ENCODE peak calls at places on chromosomes 2 and 18, in four cellular contexts. O, Z, F and R are unnamed samples.

GRCh38 chr2:9091819-9092218 is 88.3 kb upstream of the MBOAT2 start:
- DNase-seq in O (no peak), Z (no peak), F (no peak), R (no peak)

GRCh38 chr18:57062841-57063240 is 84.0 kb upstream of the BOD1L2 start:
- DNase-seq in O (no peak), Z (no peak), F (no peak), R (no peak)

GRCh38 chr2:10278029-10278762 is 24.5 kb upstream of the HPCAL1 start:
- DNase-seq in O (peak; percentile 81), Z (no peak), F (peak; percentile 75), R (peak; percentile 87)

GRCh38 chr2:14944562-14945346 is 312.2 kb downstream of the LRATD1 start:
- DNase-seq in O (no peak), Z (no peak), F (no peak), R (no peak)

GRCh38 chr2:43123056-43123455 is 103.3 kb downstream of the ZFP36L2 start:
- DNase-seq in O (no peak), Z (no peak), F (no peak), R (peak; percentile 52)

GRCh38 chr2:231692847-231693246 is 15.5 kb upstream of the PTMA start:
- DNase-seq in O (peak; percentile 67), Z (no peak), F (peak; percentile 7), R (no peak)

GRCh38 chr18:63207154-63207790 is 112.3 kb downstream of the BCL2 start:
- DNase-seq in O (no peak), Z (no peak), F (no peak), R (no peak)

GRCh38 chr18:50231621-50232020 is 34.7 kb downstream of the CFAP53 start:
- DNase-seq in O (no peak), Z (no peak), F (no peak), R (no peak)

GRCh38 chr2:178452870-178453269 is 1.7 kb downstream of the PJVK start:
- DNase-seq in O (no peak), Z (no peak), F (no peak), R (no peak)

GRCh38 chr18:32714571-32715148 is 58.2 kb downstream of the KLHL14 start:
- DNase-seq in O (no peak), Z (peak; percentile 65), F (no peak), R (no peak)

GRCh38 chr18:60500960-60501359 is 128.4 kb upstream of the MC4R start:
- DNase-seq in O (no peak), Z (no peak), F (no peak), R (no peak)

GRCh38 chr2:224155371-224155770 is 116.3 kb upstream of the SERPINE2 start:
- DNase-seq in O (no peak), Z (no peak), F (no peak), R (no peak)

GRCh38 chr18:2570772-2571199 is 519 bp downstream of the METTL4 start:
- DNase-seq in O (peak; percentile 80), Z (no peak), F (peak; percentile 71), R (peak; percentile 87)

GRCh38 chr2:144452169-144453038 is 67.5 kb downstream of the ZEB2 start:
- DNase-seq in O (no peak), Z (peak; percentile 58), F (no peak), R (peak; percentile 17)

GRCh38 chr18:32040936-32041335 is 22.3 kb downstream of the RNF125 start:
- DNase-seq in O (no peak), Z (no peak), F (no peak), R (no peak)

GRCh38 chr2:128410035-128410757 is 91.5 kb upstream of the HS6ST1 start:
- DNase-seq in O (no peak), Z (no peak), F (no peak), R (no peak)

GRCh38 chr18:9673296-9674251 is 34.5 kb upstream of the RAB31 start:
- DNase-seq in O (no peak), Z (no peak), F (no peak), R (no peak)

GRCh38 chr18:23307567-23308295 is 145.4 kb upstream of the RIOK3 start:
- DNase-seq in O (no peak), Z (no peak), F (no peak), R (no peak)

GRCh38 chr2:74290466-74291216 is 52.6 kb downstream of the SLC4A5 start:
- DNase-seq in O (no peak), Z (no peak), F (no peak), R (no peak)

GRCh38 chr2:223598994-223599645 is 3.0 kb downstream of the SCG2 start:
- DNase-seq in O (no peak), Z (no peak), F (no peak), R (no peak)

GRCh38 chr18:50203801-50204604 is 9.1 kb upstream of the MYO5B start:
- DNase-seq in O (no peak), Z (peak; percentile 59), F (peak; percentile 19), R (no peak)

GRCh38 chr2:231133365-231134114 is 8.7 kb upstream of the HTR2B start:
- DNase-seq in O (no peak), Z (no peak), F (no peak), R (no peak)

GRCh38 chr2:28753043-28753683 is 1.5 kb downstream of the PPP1CB start:
- DNase-seq in O (no peak), Z (no peak), F (peak; percentile 53), R (peak; percentile 73)

GRCh38 chr18:58221060-58221725 is 177.2 kb downstream of the NEDD4L start:
- DNase-seq in O (no peak), Z (no peak), F (no peak), R (no peak)

GRCh38 chr18:24983566-24983965 is 368.4 kb downstream of the ZNF521 start:
- DNase-seq in O (no peak), Z (no peak), F (no peak), R (no peak)

GRCh38 chr2:231545105-231545902 is 15.1 kb upstream of the NMUR1 start:
- DNase-seq in O (no peak), Z (no peak), F (no peak), R (peak; percentile 79)

GRCh38 chr2:230830428-230830827 is 34.3 kb upstream of the ITM2C start:
- DNase-seq in O (no peak), Z (no peak), F (no peak), R (no peak)

GRCh38 chr18:79791141-79791972 is 6.4 kb upstream of the KCNG2 start:
- DNase-seq in O (no peak), Z (no peak), F (peak; percentile 57), R (no peak)

GRCh38 chr2:217223222-217223930 is 363.5 kb upstream of the TNP1 start:
- DNase-seq in O (no peak), Z (no peak), F (no peak), R (peak; percentile 39)

GRCh38 chr2:223642496-223642895 is 40.3 kb upstream of the SCG2 start:
- DNase-seq in O (no peak), Z (no peak), F (no peak), R (no peak)

GRCh38 chr2:119490106-119490505 is 34.2 kb downstream of the SCTR start:
- DNase-seq in O (no peak), Z (no peak), F (no peak), R (no peak)

GRCh38 chr2:119488245-119489182 is 35.8 kb downstream of the SCTR start:
- DNase-seq in O (no peak), Z (no peak), F (no peak), R (no peak)

GRCh38 chr2:119489232-119489952 is 34.9 kb downstream of the SCTR start:
- DNase-seq in O (no peak), Z (no peak), F (no peak), R (no peak)

GRCh38 chr2:119491776-119492525 is 32.3 kb downstream of the SCTR start:
- DNase-seq in O (no peak), Z (no peak), F (no peak), R (no peak)

DNA sequence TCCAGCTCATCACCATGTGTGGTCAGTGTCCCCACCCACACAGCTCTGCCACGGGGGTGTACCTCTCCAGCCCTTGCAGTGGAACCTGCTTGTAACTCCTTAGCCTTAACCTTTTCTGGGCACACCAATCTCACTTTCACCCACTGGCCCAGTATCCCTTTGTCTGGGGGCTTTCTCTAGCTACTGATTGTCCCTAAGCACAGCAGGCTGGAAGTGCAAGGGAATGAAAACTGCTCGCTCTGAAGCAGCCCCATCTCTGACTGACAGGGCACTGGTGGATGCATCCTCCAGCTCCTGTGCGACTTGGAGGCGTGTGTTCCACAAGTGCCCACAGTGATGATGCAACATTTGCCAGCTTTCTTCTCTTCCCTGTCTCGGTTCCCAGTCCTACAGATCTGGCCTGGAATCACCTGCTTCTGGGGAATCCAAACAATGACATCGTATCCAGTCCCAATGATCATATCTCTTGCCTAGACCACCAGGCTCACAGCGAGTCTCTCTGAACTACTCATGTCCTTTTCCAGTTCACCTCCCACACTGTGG is 33.6 kb downstream of the SCTR start:
- DNase-seq in O (no peak), Z (no peak), F (no peak), R (no peak)
- H3K27ac ChIP-seq in O (peak overlapping the region; percentile 63), Z (no peak overlapping the region), F (no peak overlapping the region), R (no peak overlapping the region)

DNA sequence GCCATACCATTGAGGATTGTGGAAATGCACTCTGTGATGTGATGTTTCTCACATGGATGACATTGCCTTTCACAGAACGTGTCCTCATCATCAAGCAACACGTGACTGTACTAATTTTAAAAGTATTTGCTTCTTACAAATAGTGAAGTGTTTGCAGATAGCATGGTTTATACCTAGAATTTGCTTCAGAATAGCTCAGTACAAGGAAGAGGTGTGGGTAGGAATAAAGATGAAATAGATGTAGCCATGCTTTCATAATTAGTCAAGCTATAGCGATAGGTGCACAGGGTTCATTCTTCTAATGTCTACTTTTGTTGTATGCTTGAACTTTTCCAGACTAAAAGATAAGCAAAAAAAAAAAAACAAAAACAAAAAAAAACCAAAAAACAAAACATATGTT is 27.5 kb downstream of the MAP4K4 start:
- DNase-seq in O (no peak), Z (no peak), F (no peak), R (no peak)
- H3K4me1 ChIP-seq in O (no peaks in the 10 kb centered on the region), Z (no peaks in the 10 kb centered on the region), F (peaks cover 15% of the 10 kb centered on the region), R (peaks cover 16% of the 10 kb centered on the region)

DNA sequence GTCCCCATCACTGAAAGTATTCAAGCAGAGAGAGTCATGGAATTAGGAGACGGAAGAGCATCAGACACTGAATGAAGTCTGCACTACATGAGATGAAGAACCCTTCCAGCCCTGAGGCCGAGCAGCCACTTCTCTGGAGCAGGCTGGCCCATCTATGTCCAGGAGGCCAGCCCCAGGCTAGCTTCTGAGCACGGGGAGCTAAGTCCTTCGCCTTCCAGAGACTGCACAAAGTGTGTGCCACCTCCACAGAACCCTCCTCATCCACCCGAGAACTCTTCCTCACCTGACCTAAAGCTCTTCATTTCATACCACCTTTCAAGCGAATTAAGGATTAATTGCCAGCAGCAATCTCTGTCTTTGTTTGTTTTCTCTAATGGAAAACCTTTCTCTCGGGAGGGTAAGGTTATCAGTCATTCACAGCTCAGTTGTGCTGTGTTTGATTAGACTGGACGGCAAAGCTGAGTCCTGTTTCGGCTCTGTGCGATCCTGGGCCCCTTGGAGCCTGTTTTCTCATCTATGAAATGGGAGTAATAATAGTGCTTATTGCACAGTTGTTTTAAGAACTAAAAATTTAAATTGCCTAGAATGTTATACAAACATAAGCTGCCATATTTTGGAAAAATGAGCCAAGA is 38.0 kb downstream of the SCTR start:
- DNase-seq in O (no peak), Z (no peak), F (no peak), R (no peak)
- H3K27ac ChIP-seq in O (peak overlapping the region; percentile 66), Z (no peak overlapping the region), F (peak overlapping the region; percentile 71), R (peak overlapping the region; percentile 91)

DNA sequence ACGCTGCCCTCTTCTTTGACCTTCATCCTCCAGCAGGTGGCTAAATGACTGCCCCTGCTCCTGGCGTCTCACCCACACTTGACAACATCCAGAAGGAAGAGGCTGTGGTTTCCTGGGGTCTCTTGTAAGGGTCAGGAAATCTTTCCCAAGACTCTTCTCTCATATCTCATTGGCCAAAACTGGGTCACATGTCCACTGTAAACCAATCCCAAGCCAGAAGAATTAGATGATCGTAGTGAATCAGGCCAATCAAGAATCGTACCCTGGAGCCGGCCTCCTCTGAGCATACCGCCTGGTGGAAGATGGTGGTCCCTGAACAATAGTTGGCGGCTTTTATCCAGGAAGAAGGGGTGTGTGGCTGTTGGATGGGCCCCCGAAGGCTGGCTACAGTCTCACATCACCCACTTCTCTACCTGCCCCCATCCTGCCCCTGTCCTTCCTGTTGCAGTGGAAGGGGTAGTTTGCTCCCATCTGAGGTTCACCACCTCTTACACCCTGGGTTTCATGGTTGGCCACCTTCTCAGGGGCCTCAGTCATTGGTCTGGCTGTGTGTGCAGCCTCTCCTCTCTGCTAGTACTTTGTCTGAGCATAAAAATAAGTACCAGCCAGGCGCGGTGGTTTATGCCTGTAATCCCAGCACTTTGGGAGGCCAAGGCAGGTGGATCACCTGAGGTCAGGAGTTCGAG is 3.8 kb downstream of the SAG start:
- DNase-seq in O (no peak), Z (no peak), F (no peak), R (no peak)
- H3K4me1 ChIP-seq in O (no peaks in the 10 kb centered on the region), Z (no peaks in the 10 kb centered on the region), F (no peaks in the 10 kb centered on the region), R (no peaks in the 10 kb centered on the region)